ENCODE peak calls at places on chromosomes 11 and 22, in eight cellular contexts. I is body of pancreas, L is suprapubic skin, Z is endothelial cell of umbilical vein, D is ovary, N is heart left ventricle, M is esophagus squamous epithelium, J is HCT116. Q is an unnamed sample.

GRCh38 chr11:71223671-71224660 is 28.4 kb downstream of the SHANK2 start:
- DNase-seq in I (no peak), L (peak; percentile 31), Z (no peak), D (no peak), N (no peak), M (no peak), J (no peak), Q (no peak)

GRCh38 chr22:29030618-29031235 is 30.9 kb downstream of the C22orf31 start:
- DNase-seq in I (peak; percentile 95), L (no peak), Z (peak; percentile 82), D (peak; percentile 84), N (peak; percentile 87), M (no peak), J (peak; percentile 89), Q (peak; percentile 93)

GRCh38 chr11:111162306-111162705 is 83.2 kb upstream of the POU2AF2 start:
- DNase-seq in I (no peak), L (no peak), Z (no peak), D (no peak), N (no peak), M (no peak), J (no peak), Q (no peak)

GRCh38 chr22:46054091-46054877 is 77.3 kb upstream of the WNT7B start:
- DNase-seq in I (peak; percentile 67), L (peak; percentile 83), Z (peak; percentile 55), D (peak; percentile 86), N (peak; percentile 78), M (no peak), J (no peak), Q (peak; percentile 81)

GRCh38 chr11:117314840-117315239 is 1.2 kb downstream of the BACE1 start:
- DNase-seq in I (peak; percentile 35), L (no peak), Z (no peak), D (no peak), N (no peak), M (no peak), J (no peak), Q (no peak)

GRCh38 chr22:24187731-24188644 is 6.7 kb downstream of the SUSD2 start:
- DNase-seq in I (peak; percentile 12), L (no peak), Z (no peak), D (no peak), N (peak; percentile 18), M (no peak), J (no peak), Q (no peak)

GRCh38 chr11:8086001-8086479 is 5.0 kb downstream of the TUB start:
- DNase-seq in I (no peak), L (no peak), Z (no peak), D (no peak), N (peak; percentile 50), M (no peak), J (no peak), Q (no peak)

GRCh38 chr11:22703040-22703439 is 36.6 kb downstream of the GAS2 start:
- DNase-seq in I (peak; percentile 54), L (no peak), Z (peak; percentile 93), D (no peak), N (no peak), M (no peak), J (peak; percentile 28), Q (no peak)

GRCh38 chr11:17760102-17761029 is 25.8 kb downstream of the KCNC1 start:
- DNase-seq in I (peak; percentile 55), L (no peak), Z (peak; percentile 49), D (no peak), N (peak; percentile 55), M (no peak), J (peak; percentile 51), Q (peak; percentile 60)

GRCh38 chr11:66012371-66012945 is 650 bp downstream of the CST6 start:
- DNase-seq in I (no peak), L (no peak), Z (no peak), D (no peak), N (no peak), M (no peak), J (no peak), Q (no peak)
- H3K4me3 ChIP-seq in I (no peak overlapping the region), L (peak overlapping the region; percentile 27), Z (no peak overlapping the region), D (no peak overlapping the region), N (no peak overlapping the region), M (peak overlapping the region; percentile 36), J (peak overlapping the region; percentile 44), Q (no peak overlapping the region)

GRCh38 chr11:33860926-33861325 is 30.9 kb downstream of the LMO2 start:
- DNase-seq in I (peak; percentile 56), L (no peak), Z (no peak), D (no peak), N (no peak), M (no peak), J (no peak), Q (no peak)

GRCh38 chr11:33861366-33861765 is 30.5 kb downstream of the LMO2 start:
- DNase-seq in I (no peak), L (no peak), Z (no peak), D (no peak), N (no peak), M (no peak), J (no peak), Q (no peak)

GRCh38 chr11:33861911-33862310 is 30.0 kb downstream of the LMO2 start:
- DNase-seq in I (no peak), L (no peak), Z (no peak), D (no peak), N (no peak), M (no peak), J (no peak), Q (no peak)

GRCh38 chr11:33864479-33864878 is 27.4 kb downstream of the LMO2 start:
- DNase-seq in I (no peak), L (no peak), Z (no peak), D (no peak), N (no peak), M (no peak), J (no peak), Q (no peak)

GRCh38 chr11:33863418-33864172 is 28.3 kb downstream of the LMO2 start:
- DNase-seq in I (no peak), L (no peak), Z (no peak), D (no peak), N (no peak), M (no peak), J (no peak), Q (no peak)
- TF ChIP-seq CTCF in I (no peak), L (no peak), Z (no peak), D (no peak), N (no peak), M (no peak), J (no peak), Q (no peak)

GRCh38 chr11:37061426-37061825 is 463.4 kb upstream of the RAG2 start:
- DNase-seq in I (no peak), L (no peak), Z (no peak), D (no peak), N (no peak), M (no peak), J (no peak), Q (no peak)
- TF ChIP-seq POLR2A in I (no peak), L (no peak), Z (no peak), D (no peak), N (no peak), M (no peak), J (no peak), Q (no peak)

DNA sequence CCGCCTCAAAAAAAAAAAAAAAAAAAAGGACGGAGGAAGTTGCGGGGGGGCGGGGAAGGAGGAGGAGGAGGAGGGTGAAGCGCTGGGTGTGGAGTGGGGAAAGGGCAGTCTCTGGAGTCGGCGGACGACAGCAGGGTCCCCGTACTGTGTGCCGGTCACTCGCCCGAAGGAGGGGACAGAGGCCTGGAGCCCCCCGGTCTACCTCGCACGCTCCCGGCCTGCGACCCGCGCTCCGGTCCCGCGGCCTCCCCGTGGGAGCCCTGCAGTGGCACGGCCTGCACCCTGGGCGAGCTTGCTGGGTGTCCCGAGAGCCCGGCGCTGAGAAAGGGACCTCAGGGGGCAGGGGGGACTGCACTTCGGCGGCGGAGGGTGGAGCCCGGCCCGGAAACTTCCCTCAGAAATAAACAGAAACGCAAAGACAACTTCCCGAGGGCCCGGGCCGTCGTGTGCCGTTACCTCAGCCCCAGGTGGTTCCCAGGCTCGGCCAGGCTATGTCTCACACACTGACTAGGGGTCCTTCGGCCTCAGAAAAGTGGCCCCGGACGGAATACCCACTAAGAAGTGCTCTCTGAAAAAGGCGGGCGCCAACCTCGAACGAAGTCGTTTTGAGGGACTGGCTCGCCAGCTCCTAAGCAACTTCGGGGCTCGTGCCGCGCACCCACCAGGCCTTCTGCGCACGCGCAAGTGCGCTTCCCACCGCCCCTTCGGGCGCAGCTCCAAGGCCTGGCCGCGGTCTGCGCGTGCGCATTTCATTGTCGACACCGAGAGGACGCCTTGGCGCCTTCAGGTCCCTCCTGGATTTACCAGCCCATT is at the start of gene MAJIN:
- DNase-seq in I (peak; percentile 94), L (peak; percentile 88), Z (peak; percentile 90), D (peak; percentile 78), N (peak; percentile 89), M (no peak), J (no peak), Q (peak; percentile 83)
- H3K4me3 ChIP-seq in I (no peak within 1 kb of the TSS), L (peak within 1 kb of the TSS; percentile 35), Z (peak within 1 kb of the TSS; percentile 8), D (no peak within 1 kb of the TSS), N (peak within 1 kb of the TSS; percentile 45), M (peak within 1 kb of the TSS; percentile 27), J (no peak within 1 kb of the TSS), Q (peak within 1 kb of the TSS; percentile 38)

DNA sequence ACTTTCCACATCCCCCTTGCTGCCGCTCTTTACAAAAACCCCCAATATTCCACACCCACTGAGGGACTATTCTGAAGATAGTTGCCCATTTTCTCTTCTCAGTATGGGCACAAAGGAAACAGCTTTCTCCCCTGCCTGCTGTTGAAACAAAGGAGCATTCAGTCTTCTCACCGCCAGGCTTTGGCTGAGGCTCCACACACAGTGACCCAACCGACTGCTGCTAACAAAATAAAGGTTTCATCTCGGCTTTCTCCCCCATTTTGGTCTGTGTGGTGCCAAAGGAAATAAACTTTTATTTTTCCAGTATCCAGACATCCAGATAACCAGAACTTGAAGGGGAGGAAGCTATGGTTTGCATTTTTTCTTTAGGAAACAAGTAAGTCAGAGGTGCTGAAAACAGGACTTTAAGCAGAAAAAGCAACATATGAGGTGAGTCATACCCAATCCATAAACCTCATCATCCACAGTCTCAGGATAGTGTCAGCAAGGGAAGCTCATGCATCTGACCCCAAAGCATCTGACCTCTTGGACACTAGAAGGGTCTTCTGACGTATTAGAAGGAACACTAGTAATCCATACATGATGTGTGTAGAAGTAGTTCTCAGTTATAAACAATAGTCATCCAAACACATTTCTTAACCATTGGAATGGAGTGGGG is 6.4 kb downstream of the CLMP start:
- DNase-seq in I (peak; percentile 27), L (no peak), Z (peak; percentile 73), D (no peak), N (no peak), M (no peak), J (no peak), Q (no peak)
- TF ChIP-seq CTCF in I (peak; percentile 16), L (no peak), Z (peak; percentile 13), D (peak; percentile 18), N (no peak), M (no peak), J (no peak), Q (no peak)